ENCODE peak calls at places on chromosomes 12 and 14, in five cellular contexts. O is MM.1S, Q is astrocyte, P is fibroblast of lung, I is A549. U is an unnamed sample.

GRCh38 chr12:90682398-90682797 is 272.6 kb downstream of the CCER1 start:
- DNase-seq in Q (peak; percentile 92), I (no peak), P (peak; percentile 92), O (no peak), U (peak; percentile 43)

GRCh38 chr14:23321572-23322547 is 603 bp downstream of the PABPN1 start:
- DNase-seq in P (peak; percentile 59), O (no peak), I (peak; percentile 44), Q (peak; percentile 37), U (peak; percentile 91)

GRCh38 chr12:12511021-12511783 is 51.5 kb downstream of the DUSP16 start:
- DNase-seq in Q (peak; percentile 16), O (no peak), P (peak; percentile 45), I (no peak), U (no peak)

GRCh38 chr12:10184261-10184843 is 5.5 kb downstream of the TMEM52B start:
- DNase-seq in Q (no peak), O (no peak), P (peak; percentile 17), I (no peak), U (peak; percentile 54)

GRCh38 chr12:84070311-84070710 is 842.3 kb downstream of the SLC6A15 start:
- DNase-seq in O (no peak), P (peak; percentile 51), Q (peak; percentile 32), I (no peak), U (no peak)

GRCh38 chr14:57831981-57832380 is 33.9 kb downstream of the SLC35F4 start:
- DNase-seq in O (no peak), Q (no peak), P (no peak), I (peak; percentile 25), U (no peak)

GRCh38 chr14:45786266-45786665 is 533.3 kb upstream of the MIS18BP1 start:
- DNase-seq in O (no peak), P (no peak), I (no peak), Q (no peak), U (no peak)

GRCh38 chr12:3604281-3604680 is 113.3 kb downstream of the PRMT8 start:
- DNase-seq in I (no peak), Q (no peak), P (no peak), O (no peak), U (no peak)

GRCh38 chr14:65414961-65415589 is 2.5 kb downstream of the FUT8 start:
- DNase-seq in O (peak; percentile 25), I (peak; percentile 29), Q (peak; percentile 9), P (peak; percentile 35), U (peak; percentile 22)

GRCh38 chr12:1591543-1591942 is 2.8 kb downstream of the FBXL14 start:
- DNase-seq in P (peak; percentile 58), I (no peak), Q (no peak), O (no peak), U (no peak)

GRCh38 chr14:103074699-103075341 is 9.2 kb upstream of the LBHD2 start:
- DNase-seq in P (no peak), O (no peak), Q (no peak), I (peak; percentile 86), U (peak; percentile 88)

GRCh38 chr12:7588703-7589329 is 76.9 kb downstream of the APOBEC1 start:
- DNase-seq in P (no peak), I (peak; percentile 80), Q (no peak), O (peak; percentile 72), U (peak; percentile 90)

GRCh38 chr12:53235742-53236442 is 3.9 kb upstream of the RARG start:
- DNase-seq in I (no peak), O (no peak), Q (no peak), P (no peak), U (peak; percentile 50)

GRCh38 chr12:106073179-106073578 is 65.6 kb downstream of the NUAK1 start:
- DNase-seq in P (no peak), I (no peak), Q (no peak), O (no peak), U (no peak)

GRCh38 chr12:4273651-4274395 is at the start of gene CCND2:
- DNase-seq in Q (peak; percentile 56), I (peak; percentile 44), O (peak; percentile 91), P (peak; percentile 68), U (peak; percentile 96)

GRCh38 chr12:62802981-62803380 is 132.0 kb downstream of the PPM1H start:
- DNase-seq in O (no peak), P (no peak), I (no peak), Q (no peak), U (peak; percentile 88)

GRCh38 chr14:101408077-101408831 is 153.0 kb upstream of the DIO3 start:
- DNase-seq in P (peak; percentile 80), Q (peak; percentile 75), O (no peak), I (no peak), U (peak; percentile 91)

GRCh38 chr14:20350860-20351259 is 7.4 kb downstream of the PARP2 start:
- DNase-seq in I (no peak), O (no peak), P (no peak), Q (no peak), U (no peak)

GRCh38 chr14:103995876-103996275 is 53.5 kb upstream of the RD3L start:
- DNase-seq in I (no peak), Q (no peak), O (no peak), P (no peak), U (peak; percentile 18)

GRCh38 chr12:30753761-30754382 is 879 bp downstream of the CAPRIN2 start:
- DNase-seq in P (peak; percentile 56), I (peak; percentile 19), O (peak; percentile 43), Q (peak; percentile 41), U (peak; percentile 71)

GRCh38 chr14:97219356-97220017 is 422.3 kb downstream of the VRK1 start:
- DNase-seq in P (no peak), O (no peak), I (no peak), Q (no peak), U (no peak)

GRCh38 chr14:85273099-85273677 is 256.8 kb upstream of the FLRT2 start:
- DNase-seq in I (no peak), P (no peak), O (no peak), Q (no peak), U (no peak)

GRCh38 chr12:115522010-115522409 is 755.5 kb downstream of the MED13L start:
- DNase-seq in P (no peak), Q (no peak), O (no peak), I (no peak), U (no peak)

DNA sequence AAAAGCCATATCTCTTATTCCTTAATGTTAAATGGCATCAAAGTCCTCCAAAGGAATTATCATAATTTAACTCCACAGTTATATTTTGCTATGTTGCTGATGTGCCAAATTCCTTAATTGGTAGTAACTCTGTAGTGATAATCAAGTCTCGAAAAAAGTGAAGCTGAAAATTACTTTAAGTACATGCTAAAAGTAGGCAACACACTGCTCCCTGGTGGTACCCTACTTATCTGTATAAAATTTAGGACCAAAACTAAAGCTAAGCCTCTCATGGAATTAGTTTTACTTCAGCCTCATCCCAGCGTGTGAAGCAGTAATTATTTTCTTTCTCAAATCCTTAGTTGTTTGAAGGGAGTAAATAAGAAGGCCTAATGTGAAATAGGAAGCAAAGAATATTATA is 132.8 kb downstream of the TTLL5 start:
- DNase-seq in Q (no peak), P (no peak), I (peak; percentile 4), O (no peak), U (no peak)
- TF ChIP-seq CTCF in Q (peak; percentile 6), P (peak; percentile 15), I (no peak), O (no peak), U (peak; percentile 38)

GRCh38 chr12:27970981-27971489 is 1.5 kb downstream of the PTHLH start:
- DNase-seq in O (no peak), P (peak; percentile 44), I (no peak), Q (peak; percentile 30), U (peak; percentile 77)

GRCh38 chr12:27974735-27975221 is 2.2 kb upstream of the PTHLH start:
- DNase-seq in Q (no peak), P (no peak), O (no peak), I (no peak), U (peak; percentile 26)

GRCh38 chr12:27973487-27973890 is 956 bp upstream of the PTHLH start:
- DNase-seq in O (no peak), P (no peak), Q (no peak), I (peak; percentile 47), U (peak; percentile 49)

GRCh38 chr12:27971606-27972005 is 927 bp downstream of the PTHLH start:
- DNase-seq in I (no peak), P (no peak), O (no peak), Q (no peak), U (peak; percentile 5)

DNA sequence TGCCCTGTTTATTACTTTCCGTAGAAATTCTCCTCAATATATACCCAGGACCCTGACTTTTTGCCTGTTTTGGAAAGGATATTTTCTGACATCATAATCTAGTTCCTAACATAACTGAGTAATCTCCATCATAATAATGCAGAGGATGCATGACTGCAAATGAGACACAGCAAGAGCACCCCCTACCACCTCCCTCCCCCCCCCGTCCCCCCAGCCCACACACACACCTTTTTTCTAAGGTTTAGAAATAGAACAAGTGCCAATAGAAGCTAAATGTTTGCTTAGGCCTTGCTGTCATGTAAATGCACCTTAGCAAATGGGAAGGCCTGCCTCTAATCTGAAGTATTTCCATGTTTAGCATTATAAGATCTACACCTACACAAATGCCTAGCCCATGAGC is at the start of gene PTHLH:
- DNase-seq in O (no peak), I (no peak), Q (no peak), P (no peak), U (no peak)
- H3K4me2 ChIP-seq in O (no peak within 1 kb of the TSS), I (peak within 1 kb of the TSS; percentile 94), Q (peak within 1 kb of the TSS; percentile 93), P (no peak within 1 kb of the TSS), U (peak within 1 kb of the TSS; percentile 97)

GRCh38 chr12:14390449-14390848 is 25.0 kb downstream of the ATF7IP start:
- DNase-seq in P (no peak), Q (no peak), I (no peak), O (no peak), U (no peak)
- H3K27ac ChIP-seq in P (no peak overlapping the region), Q (no peak overlapping the region), I (no peak overlapping the region), O (no peak overlapping the region), U (peak overlapping the region; percentile 14)

GRCh38 chr14:100386121-100386520 is 63.0 kb downstream of the SLC25A47 start:
- DNase-seq in I (no peak), Q (peak; percentile 44), P (peak; percentile 59), O (no peak), U (no peak)

GRCh38 chr14:100383727-100384158 is 60.6 kb downstream of the SLC25A47 start:
- DNase-seq in Q (no peak), P (no peak), O (peak; percentile 10), I (peak; percentile 64), U (peak; percentile 89)

GRCh38 chr14:100384277-100384676 is 61.1 kb downstream of the SLC25A47 start:
- DNase-seq in Q (no peak), I (no peak), P (no peak), O (no peak), U (no peak)

GRCh38 chr14:100386846-100387245 is 63.7 kb downstream of the SLC25A47 start:
- DNase-seq in I (no peak), P (no peak), Q (no peak), O (no peak), U (no peak)

DNA sequence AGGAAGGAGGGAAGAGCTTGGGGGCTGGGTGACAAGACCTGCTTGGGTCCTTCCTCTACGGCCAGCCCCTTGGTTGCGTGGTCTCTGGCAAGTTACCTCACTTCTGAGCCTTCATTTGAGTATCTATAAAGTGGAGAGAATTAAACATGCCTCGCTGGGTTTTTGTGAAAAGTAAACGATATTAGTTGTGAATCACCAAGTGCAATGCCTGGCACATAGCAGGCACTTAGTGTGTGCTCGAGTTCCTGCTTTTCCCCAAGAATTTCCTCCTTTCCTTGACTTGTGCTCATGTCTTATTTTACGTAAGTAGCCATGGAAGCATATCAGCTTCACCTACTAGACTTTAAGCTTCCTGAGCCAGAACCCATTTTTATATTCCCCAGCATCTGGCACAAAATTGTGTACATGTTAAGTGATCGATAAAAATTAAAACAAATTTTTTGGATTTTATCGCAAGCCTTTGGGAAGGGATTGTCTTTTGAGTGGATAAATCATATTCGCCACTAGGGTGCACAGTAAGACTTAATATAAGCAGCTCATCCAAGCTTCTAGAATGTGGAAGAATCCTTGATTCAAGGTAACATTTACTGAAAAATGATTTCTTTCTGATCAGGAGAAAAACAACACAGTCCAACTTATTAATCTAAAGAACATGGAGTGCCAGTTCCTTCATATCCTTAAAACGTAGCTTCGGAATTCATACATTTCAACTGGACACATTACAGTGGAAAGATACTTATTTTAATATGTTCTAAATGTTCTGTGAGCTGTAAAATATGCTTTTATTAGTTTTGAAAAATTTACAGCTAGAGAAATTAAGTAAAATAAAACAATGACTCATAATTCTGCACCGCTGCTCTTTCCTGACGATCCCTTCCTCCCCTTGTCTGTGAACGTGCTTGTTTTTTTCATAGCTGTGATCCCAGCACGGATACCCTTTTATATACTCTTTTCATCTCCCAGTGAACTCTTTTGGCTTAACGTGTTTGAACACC is 62.0 kb downstream of the SLC25A47 start:
- DNase-seq in Q (peak; percentile 64), P (peak; percentile 75), O (no peak), I (peak; percentile 65), U (peak; percentile 81)
- TF ChIP-seq CTCF in Q (peak; percentile 69), P (peak; percentile 47), O (peak; percentile 4), I (peak; percentile 87), U (peak; percentile 68)

U was measured in osteoblast.